ENCODE peak calls at places on chromosomes 7 and 10, in nine cellular contexts. Z is stomach; G is ascending aorta; X is endodermal cell; V is CD8-positive, alpha-beta T cell; S is thoracic aorta; N is kidney; T is right cardiac atrium; F is suprapubic skin. W is an unnamed sample.

GRCh38 chr7:112449902-112450806 is at the start of gene IFRD1:
- DNase-seq in F (peak; percentile 100), G (peak; percentile 95), S (peak; percentile 98), N (peak; percentile 100), X (peak; percentile 99), T (peak; percentile 100), V (peak; percentile 99), Z (peak; percentile 99), W (peak; percentile 99)

GRCh38 chr7:47454066-47454950 is 127.6 kb downstream of the TNS3 start:
- DNase-seq in X (peak; percentile 59), G (no peak), F (no peak), N (no peak), V (no peak), S (no peak), T (no peak), Z (no peak), W (no peak)

GRCh38 chr10:60042959-60043358 is 136.6 kb upstream of the CCDC6 start:
- DNase-seq in N (no peak), F (no peak), Z (no peak), X (no peak), V (no peak), T (no peak), G (no peak), S (no peak), W (no peak)

GRCh38 chr10:5461914-5462840 is 37.2 kb downstream of the CALML5 start:
- DNase-seq in S (no peak), V (no peak), Z (no peak), X (no peak), T (no peak), F (no peak), N (no peak), G (no peak), W (no peak)

GRCh38 chr7:936131-937054 is 18.1 kb downstream of the ADAP1 start:
- DNase-seq in F (no peak), V (no peak), T (peak; percentile 50), G (no peak), X (no peak), S (no peak), Z (no peak), N (peak; percentile 74), W (no peak)

GRCh38 chr7:112484671-112485097 is 3.9 kb downstream of the LSMEM1 start:
- DNase-seq in Z (no peak), V (no peak), T (peak; percentile 47), X (no peak), F (no peak), N (peak; percentile 66), S (peak; percentile 5), G (no peak), W (no peak)

GRCh38 chr7:143467724-143468123 is 9.9 kb upstream of the TAS2R41 start:
- DNase-seq in F (no peak), V (no peak), Z (no peak), S (no peak), N (no peak), X (no peak), G (no peak), T (no peak), W (no peak)

GRCh38 chr7:68862736-68863135 is 735.5 kb upstream of the AUTS2 start:
- DNase-seq in Z (no peak), V (no peak), G (no peak), F (no peak), X (no peak), S (no peak), N (no peak), T (no peak), W (no peak)

GRCh38 chr7:43170571-43170970 is 58.1 kb downstream of the HECW1 start:
- DNase-seq in S (no peak), Z (no peak), N (no peak), T (no peak), V (no peak), F (no peak), G (no peak), X (no peak), W (no peak)

GRCh38 chr10:17783751-17784150 is 25.4 kb upstream of the MRC1 start:
- DNase-seq in G (no peak), X (no peak), V (no peak), N (no peak), T (no peak), Z (no peak), S (no peak), F (no peak), W (no peak)

GRCh38 chr10:73935895-73936294 is 25.0 kb downstream of the PLAU start:
- DNase-seq in F (no peak), T (no peak), X (no peak), N (no peak), G (no peak), S (no peak), Z (no peak), V (no peak), W (no peak)

GRCh38 chr10:73940634-73941221 is 29.8 kb downstream of the PLAU start:
- DNase-seq in T (peak; percentile 97), V (peak; percentile 88), F (peak; percentile 96), Z (peak; percentile 86), X (peak; percentile 95), S (peak; percentile 76), N (peak; percentile 94), G (peak; percentile 38), W (peak; percentile 92)

GRCh38 chr10:73934074-73934473 is 23.1 kb downstream of the PLAU start:
- DNase-seq in N (no peak), Z (no peak), G (no peak), S (no peak), V (no peak), T (no peak), F (no peak), X (no peak), W (no peak)

GRCh38 chr10:73941300-73941699 is 30.4 kb downstream of the PLAU start:
- DNase-seq in N (no peak), Z (no peak), X (no peak), F (no peak), V (no peak), S (no peak), T (no peak), G (no peak), W (no peak)

GRCh38 chr10:73937333-73938020 is 26.5 kb downstream of the PLAU start:
- DNase-seq in F (no peak), V (no peak), T (peak; percentile 70), N (no peak), X (no peak), G (no peak), Z (no peak), S (no peak), W (peak; percentile 84)
- H3K27ac ChIP-seq in F (peak overlapping the region; percentile 37), V (no peak overlapping the region), T (peak overlapping the region; percentile 70), N (peak overlapping the region; percentile 43), X (no peak overlapping the region), G (peak overlapping the region; percentile 35), Z (peak overlapping the region; percentile 52), S (no peak overlapping the region), W (peak overlapping the region; percentile 74)

GRCh38 chr7:100825760-100826545 is 1.4 kb downstream of the EPHB4 start:
- DNase-seq in T (peak; percentile 51), S (no peak), F (no peak), V (no peak), G (no peak), N (no peak), X (peak; percentile 63), Z (no peak), W (no peak)
- H3K4me3 ChIP-seq in T (peak overlapping the region; percentile 92), S (peak overlapping the region; percentile 71), F (peak overlapping the region; percentile 85), V (no peak overlapping the region), G (peak overlapping the region; percentile 78), N (peak overlapping the region; percentile 79), X (peak overlapping the region; percentile 99), Z (peak overlapping the region; percentile 71), W (peak overlapping the region; percentile 42)

GRCh38 chr10:76331742-76332141 is 900.3 kb downstream of the LRMDA start:
- DNase-seq in X (no peak), T (no peak), S (no peak), N (no peak), V (no peak), Z (no peak), F (no peak), G (no peak), W (no peak)

GRCh38 chr10:76336213-76336963 is 905.0 kb downstream of the LRMDA start:
- DNase-seq in F (no peak), G (no peak), Z (no peak), S (no peak), V (no peak), X (no peak), T (no peak), N (no peak), W (no peak)

GRCh38 chr10:76333801-76334200 is 902.4 kb downstream of the LRMDA start:
- DNase-seq in V (no peak), N (no peak), T (no peak), F (no peak), X (no peak), S (no peak), G (no peak), Z (no peak), W (no peak)

GRCh38 chr10:76333331-76333730 is 901.9 kb downstream of the LRMDA start:
- DNase-seq in N (no peak), X (no peak), G (no peak), Z (no peak), V (no peak), T (no peak), S (no peak), F (no peak), W (no peak)

DNA sequence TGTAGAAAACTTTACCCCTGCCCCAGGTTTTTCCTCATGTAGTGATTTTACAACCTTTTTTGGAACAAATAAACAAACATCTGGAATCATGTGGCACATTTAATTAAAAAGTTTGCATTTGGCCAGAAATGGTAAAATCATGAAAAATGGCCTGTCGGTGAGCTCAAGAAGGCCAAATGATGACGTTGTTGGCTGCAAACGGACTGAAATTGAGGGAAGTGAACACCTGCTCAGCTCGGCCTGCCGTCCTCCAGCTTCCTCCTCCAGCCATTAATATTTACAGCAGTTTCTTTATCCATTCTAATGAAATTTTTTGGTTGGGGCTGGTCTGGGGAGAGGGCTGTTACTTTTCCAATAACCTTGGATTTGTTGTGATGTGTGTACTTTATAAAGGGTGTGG is 902.9 kb downstream of the LRMDA start:
- DNase-seq in G (no peak), S (no peak), T (no peak), X (no peak), N (no peak), F (no peak), Z (no peak), V (no peak), W (no peak)
- H3K27ac ChIP-seq in G (no peak overlapping the region), S (no peak overlapping the region), T (no peak overlapping the region), X (no peak overlapping the region), N (no peak overlapping the region), F (no peak overlapping the region), Z (peak overlapping the region; percentile 9), V (no peak overlapping the region), W (no peak overlapping the region)

DNA sequence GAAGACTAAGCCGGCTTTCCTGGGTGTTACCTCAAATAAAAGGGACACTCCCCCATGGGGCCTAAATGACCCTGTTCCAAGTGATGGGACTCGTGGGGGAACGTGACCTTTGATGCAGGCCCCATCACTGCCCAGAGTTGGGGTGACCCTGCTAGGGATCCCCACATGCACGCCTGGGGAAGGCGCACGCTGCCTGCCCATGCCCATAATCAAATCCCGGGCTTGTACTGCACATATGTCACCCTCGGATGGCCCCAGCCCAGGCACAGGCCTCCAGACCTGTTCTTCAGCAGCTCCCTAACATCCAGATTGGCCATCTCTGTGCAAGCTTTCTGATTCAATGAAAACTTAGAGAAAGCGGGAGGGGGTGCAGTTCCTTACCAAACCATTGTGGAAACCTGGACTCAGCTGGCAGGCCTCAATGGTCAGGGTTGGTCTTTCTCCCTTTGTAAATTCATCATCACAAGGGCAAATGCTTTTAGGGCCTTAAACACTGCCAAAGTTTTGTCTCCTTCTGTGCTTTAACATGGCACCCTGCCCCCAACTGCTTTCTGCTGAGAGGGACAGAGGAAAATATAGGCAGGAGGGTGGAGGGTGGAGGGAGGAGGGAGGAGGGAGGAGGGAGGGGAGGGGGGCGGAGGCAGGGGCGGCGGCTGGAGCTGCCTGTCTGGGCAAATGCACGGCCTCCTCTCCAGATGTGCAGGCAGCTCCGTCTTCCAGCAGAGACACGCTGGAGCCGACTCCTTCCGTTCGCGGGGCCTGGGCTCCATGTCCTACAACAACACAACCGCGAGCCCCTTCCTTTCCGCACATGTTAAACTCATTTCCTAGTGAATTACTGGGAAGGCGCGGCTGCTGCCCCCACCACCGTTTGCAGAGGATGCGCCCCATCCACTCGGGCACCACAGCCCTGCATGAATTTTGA is 14.4 kb downstream of the EBF3 start:
- DNase-seq in X (peak; percentile 82), F (peak; percentile 81), G (no peak), S (no peak), N (peak; percentile 82), T (peak; percentile 89), V (no peak), Z (peak; percentile 21), W (peak; percentile 89)
- H3K4me3 ChIP-seq in X (no peak overlapping the region), F (no peak overlapping the region), G (no peak overlapping the region), S (no peak overlapping the region), N (no peak overlapping the region), T (peak overlapping the region; percentile 7), V (no peak overlapping the region), Z (no peak overlapping the region), W (peak overlapping the region; percentile 30)